ENCODE peak calls at places on chromosomes 7 and 10, in four cellular contexts. One of them, this sample, is unnamed.

GRCh38 chr10:52216852-52217251 is 97.2 kb upstream of the DKK1 start:
- DNase-seq in stimulated activated CD8-positive, alpha-beta memory T cell treated with anti-CD3 and anti-CD28 coated beads, Interleukin-4, amount 100 ng/mL, for 1 hour: no peak
- DNase-seq in midbrain: peak; percentile 10
- DNase-seq in activated CD4-positive, alpha-beta T cell treated with anti-CD3 and anti-CD28 coated beads, Interleukin-2, amount 10 ng/mL, durations not matched to agents 24 days and 14 days: no peak
- DNase-seq in this sample: no peak

GRCh38 chr7:35463176-35463575 is 209.3 kb upstream of the TBX20 start:
- DNase-seq in stimulated activated CD8-positive, alpha-beta memory T cell treated with anti-CD3 and anti-CD28 coated beads, Interleukin-4, amount 100 ng/mL, for 1 hour: no peak
- DNase-seq in midbrain: no peak
- DNase-seq in activated CD4-positive, alpha-beta T cell treated with anti-CD3 and anti-CD28 coated beads, Interleukin-2, amount 10 ng/mL, durations not matched to agents 24 days and 14 days: no peak
- DNase-seq in this sample: no peak

GRCh38 chr10:71621263-71621751 is 98.3 kb downstream of the C10orf105 start:
- DNase-seq in stimulated activated CD8-positive, alpha-beta memory T cell treated with anti-CD3 and anti-CD28 coated beads, Interleukin-4, amount 100 ng/mL, for 1 hour: no peak
- DNase-seq in activated CD4-positive, alpha-beta T cell treated with anti-CD3 and anti-CD28 coated beads, Interleukin-2, amount 10 ng/mL, durations not matched to agents 24 days and 14 days: no peak
- DNase-seq in midbrain: peak; percentile 66
- DNase-seq in this sample: no peak

GRCh38 chr7:645606-646005 is 80.9 kb upstream of the DNAAF5 start:
- DNase-seq in midbrain: no peak
- DNase-seq in stimulated activated CD8-positive, alpha-beta memory T cell treated with anti-CD3 and anti-CD28 coated beads, Interleukin-4, amount 100 ng/mL, for 1 hour: no peak
- DNase-seq in activated CD4-positive, alpha-beta T cell treated with anti-CD3 and anti-CD28 coated beads, Interleukin-2, amount 10 ng/mL, durations not matched to agents 24 days and 14 days: no peak
- DNase-seq in this sample: no peak

GRCh38 chr10:111128331-111129167 is 51.7 kb downstream of the ADRA2A start:
- DNase-seq in stimulated activated CD8-positive, alpha-beta memory T cell treated with anti-CD3 and anti-CD28 coated beads, Interleukin-4, amount 100 ng/mL, for 1 hour: no peak
- DNase-seq in activated CD4-positive, alpha-beta T cell treated with anti-CD3 and anti-CD28 coated beads, Interleukin-2, amount 10 ng/mL, durations not matched to agents 24 days and 14 days: no peak
- DNase-seq in midbrain: no peak
- DNase-seq in this sample: no peak

GRCh38 chr10:69473304-69473985 is 22.2 kb downstream of the TSPAN15 start:
- DNase-seq in midbrain: no peak
- DNase-seq in stimulated activated CD8-positive, alpha-beta memory T cell treated with anti-CD3 and anti-CD28 coated beads, Interleukin-4, amount 100 ng/mL, for 1 hour: no peak
- DNase-seq in activated CD4-positive, alpha-beta T cell treated with anti-CD3 and anti-CD28 coated beads, Interleukin-2, amount 10 ng/mL, durations not matched to agents 24 days and 14 days: no peak
- DNase-seq in this sample: no peak

GRCh38 chr10:21122907-21123306 is 225.8 kb upstream of the NEBL start:
- DNase-seq in midbrain: no peak
- DNase-seq in activated CD4-positive, alpha-beta T cell treated with anti-CD3 and anti-CD28 coated beads, Interleukin-2, amount 10 ng/mL, durations not matched to agents 24 days and 14 days: no peak
- DNase-seq in stimulated activated CD8-positive, alpha-beta memory T cell treated with anti-CD3 and anti-CD28 coated beads, Interleukin-4, amount 100 ng/mL, for 1 hour: no peak
- DNase-seq in this sample: no peak

GRCh38 chr7:133081119-133081604 is 728 bp downstream of the CHCHD3 start:
- DNase-seq in activated CD4-positive, alpha-beta T cell treated with anti-CD3 and anti-CD28 coated beads, Interleukin-2, amount 10 ng/mL, durations not matched to agents 24 days and 14 days: peak; percentile 69
- DNase-seq in stimulated activated CD8-positive, alpha-beta memory T cell treated with anti-CD3 and anti-CD28 coated beads, Interleukin-4, amount 100 ng/mL, for 1 hour: no peak
- DNase-seq in midbrain: no peak
- DNase-seq in this sample: no peak

GRCh38 chr7:19442016-19442785 is 266.6 kb downstream of the POLR1F start:
- DNase-seq in activated CD4-positive, alpha-beta T cell treated with anti-CD3 and anti-CD28 coated beads, Interleukin-2, amount 10 ng/mL, durations not matched to agents 24 days and 14 days: no peak
- DNase-seq in midbrain: no peak
- DNase-seq in stimulated activated CD8-positive, alpha-beta memory T cell treated with anti-CD3 and anti-CD28 coated beads, Interleukin-4, amount 100 ng/mL, for 1 hour: no peak
- DNase-seq in this sample: no peak

GRCh38 chr7:37683263-37684120 is at the start of gene GPR141:
- DNase-seq in midbrain: no peak
- DNase-seq in stimulated activated CD8-positive, alpha-beta memory T cell treated with anti-CD3 and anti-CD28 coated beads, Interleukin-4, amount 100 ng/mL, for 1 hour: no peak
- DNase-seq in activated CD4-positive, alpha-beta T cell treated with anti-CD3 and anti-CD28 coated beads, Interleukin-2, amount 10 ng/mL, durations not matched to agents 24 days and 14 days: no peak
- DNase-seq in this sample: no peak

This sample was measured in thoracic aorta.